ENCODE peak calls at places on chromosomes 7 and 10, in ten cellular contexts. One of them, this sample, is unnamed.

GRCh38 chr10:91887075-91887899 is 22.0 kb downstream of the FGFBP3 start:
- DNase-seq in AML-193: no peak
- DNase-seq in HT1080: no peak
- DNase-seq in NCI-H2029: no peak
- DNase-seq in ELF-1: peak; percentile 96
- DNase-seq in osteocyte: peak; percentile 83
- DNase-seq in activated CD4-positive, alpha-beta T cell treated with anti-CD3 and anti-CD28 coated beads for 4 hours: peak; percentile 25
- DNase-seq in AG09319: no peak
- DNase-seq in EL: peak; percentile 41
- DNase-seq in fibroblast of lung: peak; percentile 68
- DNase-seq in this sample: peak; percentile 7

GRCh38 chr7:28688651-28689050 is 269.5 kb downstream of the TRIL start:
- DNase-seq in activated CD4-positive, alpha-beta T cell treated with anti-CD3 and anti-CD28 coated beads for 4 hours: no peak
- DNase-seq in HT1080: peak; percentile 67
- DNase-seq in AML-193: no peak
- DNase-seq in fibroblast of lung: peak; percentile 89
- DNase-seq in AG09319: peak; percentile 5
- DNase-seq in EL: peak; percentile 50
- DNase-seq in osteocyte: no peak
- DNase-seq in NCI-H2029: no peak
- DNase-seq in ELF-1: no peak
- DNase-seq in this sample: no peak

GRCh38 chr10:46544989-46545791 is 11.3 kb downstream of the GPRIN2 start:
- DNase-seq in osteocyte: peak; percentile 84
- DNase-seq in activated CD4-positive, alpha-beta T cell treated with anti-CD3 and anti-CD28 coated beads for 4 hours: no peak
- DNase-seq in AG09319: no peak
- DNase-seq in EL: peak; percentile 61
- DNase-seq in HT1080: no peak
- DNase-seq in ELF-1: peak; percentile 50
- DNase-seq in AML-193: peak; percentile 20
- DNase-seq in NCI-H2029: no peak
- DNase-seq in fibroblast of lung: no peak
- DNase-seq in this sample: no peak

GRCh38 chr10:115706482-115707076 is 566.4 kb downstream of the GFRA1 start:
- DNase-seq in fibroblast of lung: peak; percentile 20
- DNase-seq in AG09319: peak; percentile 2
- DNase-seq in HT1080: peak; percentile 15
- DNase-seq in osteocyte: no peak
- DNase-seq in activated CD4-positive, alpha-beta T cell treated with anti-CD3 and anti-CD28 coated beads for 4 hours: no peak
- DNase-seq in NCI-H2029: no peak
- DNase-seq in ELF-1: no peak
- DNase-seq in EL: peak; percentile 55
- DNase-seq in AML-193: peak; percentile 35
- DNase-seq in this sample: no peak

GRCh38 chr7:24381919-24382505 is 98.0 kb downstream of the NPY start:
- DNase-seq in fibroblast of lung: peak; percentile 20
- DNase-seq in EL: peak; percentile 25
- DNase-seq in HT1080: peak; percentile 26
- DNase-seq in ELF-1: peak; percentile 37
- DNase-seq in activated CD4-positive, alpha-beta T cell treated with anti-CD3 and anti-CD28 coated beads for 4 hours: no peak
- DNase-seq in AG09319: no peak
- DNase-seq in osteocyte: no peak
- DNase-seq in NCI-H2029: no peak
- DNase-seq in AML-193: peak; percentile 3
- DNase-seq in this sample: no peak

GRCh38 chr10:55500931-55501559 is 700.0 kb upstream of the PCDH15 start:
- DNase-seq in ELF-1: peak; percentile 39
- DNase-seq in AG09319: no peak
- DNase-seq in fibroblast of lung: peak; percentile 21
- DNase-seq in NCI-H2029: no peak
- DNase-seq in osteocyte: no peak
- DNase-seq in HT1080: peak; percentile 55
- DNase-seq in AML-193: peak; percentile 14
- DNase-seq in EL: no peak
- DNase-seq in activated CD4-positive, alpha-beta T cell treated with anti-CD3 and anti-CD28 coated beads for 4 hours: no peak
- DNase-seq in this sample: no peak

GRCh38 chr10:132802694-132803320 is 16.9 kb upstream of the NKX6-2 start:
- DNase-seq in osteocyte: no peak
- DNase-seq in AG09319: no peak
- DNase-seq in EL: no peak
- DNase-seq in fibroblast of lung: no peak
- DNase-seq in NCI-H2029: no peak
- DNase-seq in AML-193: no peak
- DNase-seq in activated CD4-positive, alpha-beta T cell treated with anti-CD3 and anti-CD28 coated beads for 4 hours: no peak
- DNase-seq in ELF-1: peak; percentile 43
- DNase-seq in HT1080: no peak
- DNase-seq in this sample: no peak

GRCh38 chr7:37009282-37009681 is 285.0 kb upstream of the AOAH start:
- DNase-seq in HT1080: no peak
- DNase-seq in NCI-H2029: no peak
- DNase-seq in EL: no peak
- DNase-seq in ELF-1: no peak
- DNase-seq in activated CD4-positive, alpha-beta T cell treated with anti-CD3 and anti-CD28 coated beads for 4 hours: no peak
- DNase-seq in AML-193: no peak
- DNase-seq in osteocyte: no peak
- DNase-seq in fibroblast of lung: no peak
- DNase-seq in AG09319: no peak
- DNase-seq in this sample: no peak

GRCh38 chr10:13997650-13998049 is 333.1 kb downstream of the FRMD4A start:
- DNase-seq in EL: no peak
- DNase-seq in AML-193: no peak
- DNase-seq in fibroblast of lung: no peak
- DNase-seq in HT1080: no peak
- DNase-seq in osteocyte: no peak
- DNase-seq in NCI-H2029: no peak
- DNase-seq in AG09319: no peak
- DNase-seq in ELF-1: no peak
- DNase-seq in activated CD4-positive, alpha-beta T cell treated with anti-CD3 and anti-CD28 coated beads for 4 hours: no peak
- DNase-seq in this sample: no peak

GRCh38 chr7:106893591-106893990 is 28.5 kb downstream of the PIK3CG start:
- DNase-seq in HT1080: no peak
- DNase-seq in ELF-1: no peak
- DNase-seq in EL: no peak
- DNase-seq in AG09319: no peak
- DNase-seq in AML-193: no peak
- DNase-seq in activated CD4-positive, alpha-beta T cell treated with anti-CD3 and anti-CD28 coated beads for 4 hours: no peak
- DNase-seq in osteocyte: no peak
- DNase-seq in fibroblast of lung: no peak
- DNase-seq in NCI-H2029: no peak
- DNase-seq in this sample: no peak

GRCh38 chr10:77220150-77220549 is 417.5 kb downstream of the KCNMA1 start:
- DNase-seq in ELF-1: no peak
- DNase-seq in osteocyte: no peak
- DNase-seq in EL: no peak
- DNase-seq in activated CD4-positive, alpha-beta T cell treated with anti-CD3 and anti-CD28 coated beads for 4 hours: no peak
- DNase-seq in AML-193: no peak
- DNase-seq in fibroblast of lung: no peak
- DNase-seq in NCI-H2029: no peak
- DNase-seq in HT1080: no peak
- DNase-seq in AG09319: no peak
- DNase-seq in this sample: no peak

This sample was measured in T-helper 2 cell treated with Interferon-gamma antibody and Interleukin-4, amounts not matched to agents 5 μg/mL and 100 μg/mL, for 36 hours.